ENCODE peak calls at places on chromosome 10, in nine cellular contexts. A is activated naive CD8-positive, alpha-beta T cell treated with anti-CD3 and anti-CD28 coated beads, Interleukin-2, amount 50 U/mL, for 16 hours; C is naive thymus-derived CD4-positive, alpha-beta T cell; U is iris pigment epithelial cell; I is NCI-H69; T is astrocyte of the cerebellum; Y is retina; E is A673; W is stimulated activated naive B cell treated with anti-CD40 and anti-IgM and Interleukin-4, amounts not matched to agents 10 μg/mL and 1 μg/mL and 100 μg/mL, for 72 hours. S is an unnamed sample.

GRCh38 chr10:102280397-102281015 is 35.2 kb downstream of the GBF1 start:
- DNase-seq in I (peak), C (no peak), U (peak), T (no peak), W (no peak), A (no peak), E (peak), Y (no peak), S (no peak)

GRCh38 chr10:80260295-80261243 is 28.9 kb downstream of the MAT1A start:
- DNase-seq in W (no peak), C (peak), A (no peak), I (peak), E (peak), U (no peak), Y (peak), T (peak), S (no peak)

GRCh38 chr10:98460837-98461499 is 14.2 kb upstream of the HPS1 start:
- DNase-seq in E (peak), Y (no peak), T (peak), I (peak), A (no peak), C (no peak), U (peak), W (no peak), S (peak)

GRCh38 chr10:7410306-7410799 is 481 bp downstream of the SFMBT2 start:
- DNase-seq in I (no peak), A (no peak), C (peak), U (peak), T (no peak), W (peak), E (no peak), Y (peak), S (no peak)

GRCh38 chr10:86821600-86821999 is 65.2 kb downstream of the BMPR1A start:
- DNase-seq in E (no peak), C (no peak), T (no peak), U (peak), Y (no peak), A (no peak), W (no peak), I (no peak), S (no peak)

GRCh38 chr10:28532223-28532508 is 752 bp upstream of the WAC start:
- DNase-seq in E (peak), T (peak), W (no peak), I (peak), Y (no peak), C (no peak), U (peak), A (peak), S (no peak)

GRCh38 chr10:8499312-8499711 is 444.8 kb downstream of the GATA3 start:
- DNase-seq in I (no peak), C (no peak), Y (no peak), A (no peak), E (no peak), W (no peak), U (no peak), T (no peak), S (no peak)

GRCh38 chr10:10685566-10685965 is 332.1 kb upstream of the CELF2 start:
- DNase-seq in E (no peak), C (no peak), T (no peak), U (no peak), W (no peak), I (no peak), A (no peak), Y (no peak), S (no peak)

GRCh38 chr10:98339790-98340189 is 71.8 kb upstream of the LOXL4 start:
- DNase-seq in E (no peak), U (no peak), T (no peak), Y (no peak), C (no peak), A (no peak), I (no peak), W (no peak), S (no peak)

GRCh38 chr10:63297941-63298340 is 164.8 kb downstream of the NRBF2 start:
- DNase-seq in A (no peak), C (no peak), U (no peak), T (no peak), I (no peak), W (no peak), E (no peak), Y (no peak), S (no peak)

GRCh38 chr10:11787846-11788245 is 35.3 kb upstream of the PROSER2 start:
- DNase-seq in U (no peak), Y (no peak), C (no peak), T (no peak), W (no peak), A (no peak), I (peak), E (no peak), S (no peak)

GRCh38 chr10:35259769-35260397 is 76.4 kb upstream of the CCNY start:
- DNase-seq in E (peak), Y (no peak), A (no peak), T (peak), W (no peak), C (no peak), I (no peak), U (peak), S (no peak)

GRCh38 chr10:91290607-91291006 is 70.1 kb downstream of the PCGF5 start:
- DNase-seq in A (no peak), I (no peak), U (no peak), W (no peak), T (no peak), C (no peak), Y (no peak), E (no peak), S (no peak)

GRCh38 chr10:27207350-27207749 is 33.2 kb downstream of the ACBD5 start:
- DNase-seq in E (no peak), W (no peak), I (no peak), T (no peak), C (no peak), A (no peak), Y (no peak), U (peak), S (no peak)

GRCh38 chr10:98316661-98317060 is 48.7 kb upstream of the LOXL4 start:
- DNase-seq in C (no peak), E (no peak), W (no peak), A (no peak), Y (no peak), I (peak), U (peak), T (no peak), S (no peak)

GRCh38 chr10:118808601-118809371 is 54.0 kb upstream of the CACUL1 start:
- DNase-seq in U (no peak), A (no peak), T (no peak), Y (peak), C (no peak), E (no peak), W (no peak), I (peak), S (no peak)

GRCh38 chr10:52864459-52865106 is 92.0 kb upstream of the MBL2 start:
- DNase-seq in C (no peak), E (no peak), I (no peak), U (peak), T (peak), A (no peak), W (no peak), Y (no peak), S (no peak)

GRCh38 chr10:84427903-84428650 is 99.7 kb downstream of the CCSER2 start:
- DNase-seq in A (no peak), U (peak), C (no peak), I (peak), Y (no peak), E (no peak), W (no peak), T (no peak), S (no peak)

GRCh38 chr10:116870949-116871348 is 21.6 kb downstream of the ENO4 start:
- DNase-seq in W (no peak), C (no peak), A (no peak), E (no peak), U (no peak), Y (no peak), I (no peak), T (no peak), S (peak)

GRCh38 chr10:86041116-86041515 is 325.5 kb downstream of the GRID1 start:
- DNase-seq in C (no peak), I (no peak), W (no peak), E (no peak), A (no peak), U (no peak), T (no peak), Y (no peak), S (no peak)

GRCh38 chr10:25493122-25493893 is 318.5 kb downstream of the GPR158 start:
- DNase-seq in T (peak), I (peak), E (peak), A (no peak), U (peak), Y (peak), W (no peak), C (no peak), S (no peak)

GRCh38 chr10:101112799-101113594 is 18.1 kb upstream of the TLX1 start:
- DNase-seq in A (no peak), C (no peak), I (no peak), W (no peak), T (no peak), U (no peak), Y (no peak), E (no peak), S (no peak)

GRCh38 chr10:133124357-133125211 is 35.4 kb upstream of the KNDC1 start:
- DNase-seq in W (no peak), I (no peak), A (no peak), T (no peak), E (peak), Y (peak), C (no peak), U (peak), S (no peak)

GRCh38 chr10:114635797-114636550 is 22.1 kb downstream of the ABLIM1 start:
- DNase-seq in Y (no peak), U (no peak), A (no peak), E (no peak), C (no peak), I (peak), W (no peak), T (no peak), S (no peak)

GRCh38 chr10:68800196-68800595 is 27.1 kb upstream of the STOX1 start:
- DNase-seq in U (no peak), Y (no peak), W (no peak), E (no peak), A (no peak), T (no peak), I (no peak), C (no peak), S (no peak)

GRCh38 chr10:34327184-34327583 is 487.9 kb downstream of the PARD3 start:
- DNase-seq in E (no peak), T (no peak), Y (no peak), C (no peak), U (no peak), W (no peak), A (no peak), I (peak), S (no peak)

GRCh38 chr10:86291616-86292340 is 74.8 kb downstream of the GRID1 start:
- DNase-seq in Y (no peak), I (peak), W (no peak), E (no peak), C (no peak), A (no peak), T (no peak), U (no peak), S (no peak)

GRCh38 chr10:116998172-116998571 is 6.8 kb downstream of the SHTN1 start:
- DNase-seq in C (no peak), U (no peak), T (no peak), I (no peak), E (no peak), Y (no peak), A (no peak), W (no peak), S (no peak)

GRCh38 chr10:101894742-101895141 is 51.1 kb upstream of the KCNIP2 start:
- DNase-seq in I (no peak), W (no peak), E (no peak), T (no peak), A (no peak), Y (no peak), U (no peak), C (no peak), S (no peak)

GRCh38 chr10:113558336-113558735 is 5.5 kb downstream of the HABP2 start:
- DNase-seq in Y (peak), A (no peak), U (no peak), I (no peak), T (no peak), C (no peak), W (no peak), E (peak), S (no peak)

GRCh38 chr10:75508239-75508813 is 76.9 kb downstream of the LRMDA start:
- DNase-seq in W (no peak), I (peak), Y (no peak), U (peak), C (no peak), A (no peak), E (peak), T (peak), S (peak)

GRCh38 chr10:93458821-93459257 is 23.3 kb downstream of the MYOF start:
- DNase-seq in U (peak), C (no peak), T (peak), A (no peak), E (peak), I (no peak), Y (peak), W (no peak), S (peak)

GRCh38 chr10:128863823-128864405 is 603.1 kb upstream of the MGMT start:
- DNase-seq in C (no peak), I (no peak), A (no peak), T (no peak), W (no peak), U (no peak), E (no peak), Y (no peak), S (peak)

GRCh38 chr10:27611861-27612450 is 107.9 kb downstream of the RAB18 start:
- DNase-seq in C (no peak), U (no peak), A (no peak), W (no peak), I (no peak), T (no peak), Y (peak), E (no peak), S (no peak)

GRCh38 chr10:29615195-29615594 is 19.6 kb downstream of the SVIL start:
- DNase-seq in C (no peak), Y (no peak), W (no peak), T (no peak), I (peak), E (no peak), U (no peak), A (no peak), S (no peak)

GRCh38 chr10:132986076-132986475 is 43.7 kb upstream of the CFAP46 start:
- DNase-seq in Y (no peak), E (no peak), U (no peak), A (no peak), C (no peak), I (no peak), W (no peak), T (no peak), S (no peak)

GRCh38 chr10:24396396-24396795 is 187.5 kb downstream of the KIAA1217 start:
- DNase-seq in I (no peak), W (no peak), T (no peak), C (no peak), E (peak), U (no peak), Y (no peak), A (no peak), S (no peak)

GRCh38 chr10:132849546-132850031 is 63.6 kb upstream of the NKX6-2 start:
- DNase-seq in W (no peak), E (no peak), U (no peak), T (no peak), Y (no peak), I (no peak), C (no peak), A (no peak), S (no peak)

GRCh38 chr10:94076325-94076841 is 82.7 kb downstream of the PLCE1 start:
- DNase-seq in W (no peak), I (no peak), E (no peak), U (peak), A (no peak), C (no peak), T (peak), Y (peak), S (no peak)

S was measured in esophagus muscularis mucosa.